ENCODE peak calls at places on chromosomes 7 and 10, in ten cellular contexts. Q, P, L, N, O, B, M, C, S and R are unnamed samples.

GRCh38 chr7:111433426-111433825 is 128.9 kb downstream of the IMMP2L start:
- DNase-seq in Q (no peak), P (no peak), L (no peak), N (no peak), O (no peak), B (no peak), M (no peak), C (no peak), S (no peak), R (no peak)

GRCh38 chr10:91164520-91165065 is 55.9 kb upstream of the PCGF5 start:
- DNase-seq in Q (no peak), P (no peak), L (no peak), N (no peak), O (no peak), B (no peak), M (no peak), C (no peak), S (no peak), R (no peak)

GRCh38 chr10:84244651-84245270 is at the start of gene RGR:
- DNase-seq in Q (no peak), P (no peak), L (no peak), N (no peak), O (no peak), B (no peak), M (peak), C (no peak), S (no peak), R (no peak)

GRCh38 chr7:105810556-105810955 is 65.8 kb downstream of the ATXN7L1 start:
- DNase-seq in Q (no peak), P (no peak), L (no peak), N (no peak), O (no peak), B (no peak), M (no peak), C (no peak), S (no peak), R (no peak)

GRCh38 chr10:129938460-129938859 is 25.6 kb downstream of the EBF3 start:
- DNase-seq in Q (no peak), P (no peak), L (no peak), N (no peak), O (no peak), B (no peak), M (no peak), C (no peak), S (no peak), R (no peak)

GRCh38 chr7:121832347-121832746 is 40.6 kb upstream of the PTPRZ1 start:
- DNase-seq in Q (no peak), P (no peak), L (no peak), N (peak), O (no peak), B (no peak), M (no peak), C (no peak), S (no peak), R (no peak)

GRCh38 chr10:126686271-126686670 is 15.8 kb upstream of the C10orf90 start:
- DNase-seq in Q (no peak), P (no peak), L (no peak), N (no peak), O (no peak), B (no peak), M (no peak), C (no peak), S (no peak), R (no peak)

GRCh38 chr7:106947244-106947728 is 82.2 kb downstream of the PIK3CG start:
- DNase-seq in Q (peak), P (no peak), L (no peak), N (peak), O (no peak), B (peak), M (no peak), C (peak), S (no peak), R (peak)

GRCh38 chr7:34430456-34430855 is 227.6 kb upstream of the NPSR1 start:
- DNase-seq in Q (peak), P (no peak), L (no peak), N (no peak), O (no peak), B (peak), M (no peak), C (no peak), S (no peak), R (no peak)

GRCh38 chr7:22480523-22481075 is 19.4 kb downstream of the STEAP1B start:
- DNase-seq in Q (no peak), P (no peak), L (no peak), N (no peak), O (no peak), B (no peak), M (no peak), C (no peak), S (no peak), R (no peak)

GRCh38 chr7:45681596-45682357 is 107.6 kb downstream of the ADCY1 start:
- DNase-seq in Q (no peak), P (peak), L (no peak), N (no peak), O (no peak), B (no peak), M (no peak), C (no peak), S (no peak), R (no peak)

GRCh38 chr7:15113752-15114151 is 211.2 kb upstream of the DGKB start:
- DNase-seq in Q (no peak), P (no peak), L (no peak), N (no peak), O (no peak), B (peak), M (no peak), C (no peak), S (no peak), R (no peak)

GRCh38 chr7:106731207-106731606 is 70.2 kb upstream of the CCDC71L start:
- DNase-seq in Q (no peak), P (no peak), L (no peak), N (peak), O (no peak), B (no peak), M (no peak), C (peak), S (no peak), R (peak)

GRCh38 chr7:157292770-157293412 is 43.9 kb upstream of the DNAJB6 start:
- DNase-seq in Q (peak), P (no peak), L (no peak), N (no peak), O (no peak), B (no peak), M (no peak), C (no peak), S (no peak), R (no peak)

GRCh38 chr7:128447944-128448556 is 7.6 kb upstream of the HILPDA start:
- DNase-seq in Q (no peak), P (no peak), L (no peak), N (no peak), O (no peak), B (no peak), M (no peak), C (no peak), S (no peak), R (no peak)

GRCh38 chr7:68562323-68562899 is 1035.9 kb upstream of the AUTS2 start:
- DNase-seq in Q (no peak), P (no peak), L (no peak), N (no peak), O (no peak), B (no peak), M (no peak), C (no peak), S (no peak), R (no peak)

GRCh38 chr7:150732786-150733733 is 4.2 kb upstream of the GIMAP5 start:
- DNase-seq in Q (no peak), P (peak), L (no peak), N (no peak), O (no peak), B (no peak), M (no peak), C (no peak), S (no peak), R (no peak)

GRCh38 chr7:7617550-7617949 is 23.0 kb upstream of the UMAD1 start:
- DNase-seq in Q (no peak), P (no peak), L (no peak), N (no peak), O (no peak), B (no peak), M (no peak), C (no peak), S (no peak), R (no peak)

GRCh38 chr10:51694369-51694768 is 5.0 kb downstream of the CSTF2T start:
- DNase-seq in Q (no peak), P (no peak), L (no peak), N (no peak), O (no peak), B (no peak), M (no peak), C (no peak), S (no peak), R (no peak)

GRCh38 chr7:31327071-31327470 is 13.5 kb downstream of the NEUROD6 start:
- DNase-seq in Q (peak), P (no peak), L (no peak), N (no peak), O (no peak), B (no peak), M (no peak), C (no peak), S (no peak), R (no peak)

GRCh38 chr7:98875501-98875900 is 2.8 kb upstream of the TRRAP start:
- DNase-seq in Q (no peak), P (no peak), L (no peak), N (no peak), O (no peak), B (no peak), M (no peak), C (no peak), S (no peak), R (no peak)

GRCh38 chr10:83736008-83736407 is 403.3 kb upstream of the GHITM start:
- DNase-seq in Q (no peak), P (no peak), L (no peak), N (no peak), O (no peak), B (no peak), M (no peak), C (no peak), S (no peak), R (no peak)